ENCODE peak calls at places on chromosomes 3 and 15, in eight cellular contexts. One of them, this sample, is unnamed.

GRCh38 chr3:150006774-150007173 is 36.1 kb upstream of the PFN2 start:
- DNase-seq in Peyer's patch: no peak
- DNase-seq in mesothelial cell of epicardium: no peak
- DNase-seq in RPMI7951: peak; percentile 15
- DNase-seq in AG10803: no peak
- DNase-seq in cardiac muscle cell: no peak
- DNase-seq in stimulated activated CD8-positive, alpha-beta memory T cell treated with anti-CD3 and anti-CD28 coated beads, Interleukin-12 subunit alpha, Interleukin-12 subunit beta, amount 100 ng/mL, for 4 hours: no peak
- DNase-seq in heart right ventricle: no peak
- DNase-seq in this sample: peak; percentile 9

GRCh38 chr15:93217343-93217742 is 128.3 kb upstream of the RGMA start:
- DNase-seq in Peyer's patch: no peak
- DNase-seq in mesothelial cell of epicardium: no peak
- DNase-seq in RPMI7951: peak; percentile 7
- DNase-seq in AG10803: no peak
- DNase-seq in cardiac muscle cell: no peak
- DNase-seq in stimulated activated CD8-positive, alpha-beta memory T cell treated with anti-CD3 and anti-CD28 coated beads, Interleukin-12 subunit alpha, Interleukin-12 subunit beta, amount 100 ng/mL, for 4 hours: no peak
- DNase-seq in heart right ventricle: peak; percentile 35
- DNase-seq in this sample: no peak

GRCh38 chr15:82566690-82567089 is 26.4 kb upstream of the RPS17 start:
- DNase-seq in Peyer's patch: no peak
- DNase-seq in mesothelial cell of epicardium: no peak
- DNase-seq in RPMI7951: no peak
- DNase-seq in AG10803: peak; percentile 21
- DNase-seq in cardiac muscle cell: no peak
- DNase-seq in stimulated activated CD8-positive, alpha-beta memory T cell treated with anti-CD3 and anti-CD28 coated beads, Interleukin-12 subunit alpha, Interleukin-12 subunit beta, amount 100 ng/mL, for 4 hours: no peak
- DNase-seq in heart right ventricle: no peak
- DNase-seq in this sample: no peak

GRCh38 chr15:92848852-92849598 is 51.1 kb upstream of the CHD2 start:
- DNase-seq in Peyer's patch: peak; percentile 36
- DNase-seq in mesothelial cell of epicardium: no peak
- DNase-seq in RPMI7951: peak; percentile 42
- DNase-seq in AG10803: peak; percentile 79
- DNase-seq in cardiac muscle cell: no peak
- DNase-seq in stimulated activated CD8-positive, alpha-beta memory T cell treated with anti-CD3 and anti-CD28 coated beads, Interleukin-12 subunit alpha, Interleukin-12 subunit beta, amount 100 ng/mL, for 4 hours: no peak
- DNase-seq in heart right ventricle: no peak
- DNase-seq in this sample: no peak

GRCh38 chr3:195897081-195897852 is 11.1 kb downstream of the TNK2 start:
- DNase-seq in Peyer's patch: no peak
- DNase-seq in mesothelial cell of epicardium: no peak
- DNase-seq in RPMI7951: peak; percentile 85
- DNase-seq in AG10803: peak; percentile 59
- DNase-seq in cardiac muscle cell: peak; percentile 35
- DNase-seq in stimulated activated CD8-positive, alpha-beta memory T cell treated with anti-CD3 and anti-CD28 coated beads, Interleukin-12 subunit alpha, Interleukin-12 subunit beta, amount 100 ng/mL, for 4 hours: no peak
- DNase-seq in heart right ventricle: no peak
- DNase-seq in this sample: peak; percentile 83

GRCh38 chr3:99439892-99440291 is 198.5 kb upstream of the COL8A1 start:
- DNase-seq in Peyer's patch: no peak
- DNase-seq in mesothelial cell of epicardium: no peak
- DNase-seq in RPMI7951: peak; percentile 16
- DNase-seq in AG10803: peak; percentile 54
- DNase-seq in cardiac muscle cell: no peak
- DNase-seq in stimulated activated CD8-positive, alpha-beta memory T cell treated with anti-CD3 and anti-CD28 coated beads, Interleukin-12 subunit alpha, Interleukin-12 subunit beta, amount 100 ng/mL, for 4 hours: no peak
- DNase-seq in heart right ventricle: no peak
- DNase-seq in this sample: no peak

GRCh38 chr15:56739964-56740640 is 6.8 kb upstream of the ZNF280D start:
- DNase-seq in Peyer's patch: no peak
- DNase-seq in mesothelial cell of epicardium: no peak
- DNase-seq in RPMI7951: peak; percentile 45
- DNase-seq in AG10803: no peak
- DNase-seq in cardiac muscle cell: no peak
- DNase-seq in stimulated activated CD8-positive, alpha-beta memory T cell treated with anti-CD3 and anti-CD28 coated beads, Interleukin-12 subunit alpha, Interleukin-12 subunit beta, amount 100 ng/mL, for 4 hours: no peak
- DNase-seq in heart right ventricle: no peak
- DNase-seq in this sample: peak; percentile 14

GRCh38 chr3:126034481-126035361 is 49.2 kb downstream of the SLC41A3 start:
- DNase-seq in Peyer's patch: no peak
- DNase-seq in mesothelial cell of epicardium: no peak
- DNase-seq in RPMI7951: peak; percentile 62
- DNase-seq in AG10803: no peak
- DNase-seq in cardiac muscle cell: no peak
- DNase-seq in stimulated activated CD8-positive, alpha-beta memory T cell treated with anti-CD3 and anti-CD28 coated beads, Interleukin-12 subunit alpha, Interleukin-12 subunit beta, amount 100 ng/mL, for 4 hours: no peak
- DNase-seq in heart right ventricle: no peak
- DNase-seq in this sample: peak; percentile 2

GRCh38 chr15:71626596-71627088 is 183.7 kb upstream of the NR2E3 start:
- DNase-seq in Peyer's patch: no peak
- DNase-seq in mesothelial cell of epicardium: no peak
- DNase-seq in RPMI7951: no peak
- DNase-seq in AG10803: no peak
- DNase-seq in cardiac muscle cell: no peak
- DNase-seq in stimulated activated CD8-positive, alpha-beta memory T cell treated with anti-CD3 and anti-CD28 coated beads, Interleukin-12 subunit alpha, Interleukin-12 subunit beta, amount 100 ng/mL, for 4 hours: no peak
- DNase-seq in heart right ventricle: no peak
- DNase-seq in this sample: no peak

GRCh38 chr3:11560746-11561145 is 83.0 kb downstream of the VGLL4 start:
- DNase-seq in Peyer's patch: no peak
- DNase-seq in mesothelial cell of epicardium: no peak
- DNase-seq in RPMI7951: peak; percentile 36
- DNase-seq in AG10803: no peak
- DNase-seq in cardiac muscle cell: no peak
- DNase-seq in stimulated activated CD8-positive, alpha-beta memory T cell treated with anti-CD3 and anti-CD28 coated beads, Interleukin-12 subunit alpha, Interleukin-12 subunit beta, amount 100 ng/mL, for 4 hours: no peak
- DNase-seq in heart right ventricle: no peak
- DNase-seq in this sample: no peak

GRCh38 chr3:40070816-40071215 is 238.7 kb upstream of the EIF1B start:
- DNase-seq in Peyer's patch: no peak
- DNase-seq in mesothelial cell of epicardium: no peak
- DNase-seq in RPMI7951: no peak
- DNase-seq in AG10803: no peak
- DNase-seq in cardiac muscle cell: no peak
- DNase-seq in stimulated activated CD8-positive, alpha-beta memory T cell treated with anti-CD3 and anti-CD28 coated beads, Interleukin-12 subunit alpha, Interleukin-12 subunit beta, amount 100 ng/mL, for 4 hours: no peak
- DNase-seq in heart right ventricle: no peak
- DNase-seq in this sample: no peak

GRCh38 chr3:36707623-36708409 is 56.5 kb downstream of the DCLK3 start:
- DNase-seq in Peyer's patch: no peak
- DNase-seq in mesothelial cell of epicardium: no peak
- DNase-seq in RPMI7951: peak; percentile 89
- DNase-seq in AG10803: peak; percentile 63
- DNase-seq in cardiac muscle cell: no peak
- DNase-seq in stimulated activated CD8-positive, alpha-beta memory T cell treated with anti-CD3 and anti-CD28 coated beads, Interleukin-12 subunit alpha, Interleukin-12 subunit beta, amount 100 ng/mL, for 4 hours: no peak
- DNase-seq in heart right ventricle: no peak
- DNase-seq in this sample: peak; percentile 54

GRCh38 chr15:71329509-71330260 is 214.4 kb downstream of the THSD4 start:
- DNase-seq in Peyer's patch: no peak
- DNase-seq in mesothelial cell of epicardium: no peak
- DNase-seq in RPMI7951: peak; percentile 88
- DNase-seq in AG10803: peak; percentile 36
- DNase-seq in cardiac muscle cell: peak; percentile 15
- DNase-seq in stimulated activated CD8-positive, alpha-beta memory T cell treated with anti-CD3 and anti-CD28 coated beads, Interleukin-12 subunit alpha, Interleukin-12 subunit beta, amount 100 ng/mL, for 4 hours: no peak
- DNase-seq in heart right ventricle: peak; percentile 38
- DNase-seq in this sample: peak; percentile 80

GRCh38 chr15:39296955-39297354 is 283.9 kb upstream of the THBS1 start:
- DNase-seq in Peyer's patch: no peak
- DNase-seq in mesothelial cell of epicardium: no peak
- DNase-seq in RPMI7951: no peak
- DNase-seq in AG10803: no peak
- DNase-seq in cardiac muscle cell: no peak
- DNase-seq in stimulated activated CD8-positive, alpha-beta memory T cell treated with anti-CD3 and anti-CD28 coated beads, Interleukin-12 subunit alpha, Interleukin-12 subunit beta, amount 100 ng/mL, for 4 hours: no peak
- DNase-seq in heart right ventricle: no peak
- DNase-seq in this sample: no peak

GRCh38 chr15:60128000-60128376 is 123.9 kb downstream of the FOXB1 start:
- DNase-seq in Peyer's patch: no peak
- DNase-seq in mesothelial cell of epicardium: no peak
- DNase-seq in RPMI7951: peak; percentile 25
- DNase-seq in AG10803: peak; percentile 47
- DNase-seq in cardiac muscle cell: no peak
- DNase-seq in stimulated activated CD8-positive, alpha-beta memory T cell treated with anti-CD3 and anti-CD28 coated beads, Interleukin-12 subunit alpha, Interleukin-12 subunit beta, amount 100 ng/mL, for 4 hours: no peak
- DNase-seq in heart right ventricle: no peak
- DNase-seq in this sample: peak; percentile 10

GRCh38 chr15:47975422-47975821 is 145.4 kb upstream of the SLC24A5 start:
- DNase-seq in Peyer's patch: no peak
- DNase-seq in mesothelial cell of epicardium: no peak
- DNase-seq in RPMI7951: no peak
- DNase-seq in AG10803: no peak
- DNase-seq in cardiac muscle cell: peak; percentile 16
- DNase-seq in stimulated activated CD8-positive, alpha-beta memory T cell treated with anti-CD3 and anti-CD28 coated beads, Interleukin-12 subunit alpha, Interleukin-12 subunit beta, amount 100 ng/mL, for 4 hours: no peak
- DNase-seq in heart right ventricle: no peak
- DNase-seq in this sample: no peak

GRCh38 chr15:57726411-57726810 is 19.9 kb downstream of the POLR2M start:
- DNase-seq in Peyer's patch: no peak
- DNase-seq in mesothelial cell of epicardium: no peak
- DNase-seq in RPMI7951: peak; percentile 29
- DNase-seq in AG10803: peak; percentile 13
- DNase-seq in cardiac muscle cell: no peak
- DNase-seq in stimulated activated CD8-positive, alpha-beta memory T cell treated with anti-CD3 and anti-CD28 coated beads, Interleukin-12 subunit alpha, Interleukin-12 subunit beta, amount 100 ng/mL, for 4 hours: no peak
- DNase-seq in heart right ventricle: no peak
- DNase-seq in this sample: no peak

GRCh38 chr3:161540594-161540993 is 44.0 kb downstream of the OTOL1 start:
- DNase-seq in Peyer's patch: no peak
- DNase-seq in mesothelial cell of epicardium: no peak
- DNase-seq in RPMI7951: no peak
- DNase-seq in AG10803: no peak
- DNase-seq in cardiac muscle cell: no peak
- DNase-seq in stimulated activated CD8-positive, alpha-beta memory T cell treated with anti-CD3 and anti-CD28 coated beads, Interleukin-12 subunit alpha, Interleukin-12 subunit beta, amount 100 ng/mL, for 4 hours: no peak
- DNase-seq in heart right ventricle: no peak
- DNase-seq in this sample: no peak

GRCh38 chr15:35738370-35738769 is 192.4 kb upstream of the DPH6 start:
- DNase-seq in Peyer's patch: no peak
- DNase-seq in mesothelial cell of epicardium: no peak
- DNase-seq in RPMI7951: peak; percentile 85
- DNase-seq in AG10803: peak; percentile 42
- DNase-seq in cardiac muscle cell: no peak
- DNase-seq in stimulated activated CD8-positive, alpha-beta memory T cell treated with anti-CD3 and anti-CD28 coated beads, Interleukin-12 subunit alpha, Interleukin-12 subunit beta, amount 100 ng/mL, for 4 hours: no peak
- DNase-seq in heart right ventricle: no peak
- DNase-seq in this sample: peak; percentile 77

GRCh38 chr15:48940508-48940907 is 23.2 kb downstream of the SHC4 start:
- DNase-seq in Peyer's patch: no peak
- DNase-seq in mesothelial cell of epicardium: no peak
- DNase-seq in RPMI7951: peak; percentile 96
- DNase-seq in AG10803: peak; percentile 91
- DNase-seq in cardiac muscle cell: no peak
- DNase-seq in stimulated activated CD8-positive, alpha-beta memory T cell treated with anti-CD3 and anti-CD28 coated beads, Interleukin-12 subunit alpha, Interleukin-12 subunit beta, amount 100 ng/mL, for 4 hours: no peak
- DNase-seq in heart right ventricle: no peak
- DNase-seq in this sample: peak; percentile 86

GRCh38 chr3:110754207-110754916 is 317.3 kb upstream of the NECTIN3 start:
- DNase-seq in Peyer's patch: no peak
- DNase-seq in mesothelial cell of epicardium: no peak
- DNase-seq in RPMI7951: no peak
- DNase-seq in AG10803: no peak
- DNase-seq in cardiac muscle cell: no peak
- DNase-seq in stimulated activated CD8-positive, alpha-beta memory T cell treated with anti-CD3 and anti-CD28 coated beads, Interleukin-12 subunit alpha, Interleukin-12 subunit beta, amount 100 ng/mL, for 4 hours: no peak
- DNase-seq in heart right ventricle: no peak
- DNase-seq in this sample: no peak

GRCh38 chr3:120688121-120688520 is 6.1 kb upstream of the HGD start:
- DNase-seq in Peyer's patch: no peak
- DNase-seq in mesothelial cell of epicardium: no peak
- DNase-seq in RPMI7951: no peak
- DNase-seq in AG10803: peak; percentile 84
- DNase-seq in cardiac muscle cell: no peak
- DNase-seq in stimulated activated CD8-positive, alpha-beta memory T cell treated with anti-CD3 and anti-CD28 coated beads, Interleukin-12 subunit alpha, Interleukin-12 subunit beta, amount 100 ng/mL, for 4 hours: no peak
- DNase-seq in heart right ventricle: no peak
- DNase-seq in this sample: no peak

GRCh38 chr3:171173732-171174131 is 147.2 kb upstream of the SLC2A2 start:
- DNase-seq in Peyer's patch: no peak
- DNase-seq in mesothelial cell of epicardium: no peak
- DNase-seq in RPMI7951: no peak
- DNase-seq in AG10803: no peak
- DNase-seq in cardiac muscle cell: no peak
- DNase-seq in stimulated activated CD8-positive, alpha-beta memory T cell treated with anti-CD3 and anti-CD28 coated beads, Interleukin-12 subunit alpha, Interleukin-12 subunit beta, amount 100 ng/mL, for 4 hours: no peak
- DNase-seq in heart right ventricle: peak; percentile 32
- DNase-seq in this sample: no peak

GRCh38 chr3:45362768-45363167 is 25.6 kb upstream of the LARS2 start:
- DNase-seq in Peyer's patch: no peak
- DNase-seq in mesothelial cell of epicardium: no peak
- DNase-seq in RPMI7951: no peak
- DNase-seq in AG10803: peak; percentile 40
- DNase-seq in cardiac muscle cell: no peak
- DNase-seq in stimulated activated CD8-positive, alpha-beta memory T cell treated with anti-CD3 and anti-CD28 coated beads, Interleukin-12 subunit alpha, Interleukin-12 subunit beta, amount 100 ng/mL, for 4 hours: no peak
- DNase-seq in heart right ventricle: no peak
- DNase-seq in this sample: peak; percentile 15

GRCh38 chr3:43418601-43419272 is 132.4 kb downstream of the SNRK start:
- DNase-seq in Peyer's patch: no peak
- DNase-seq in mesothelial cell of epicardium: no peak
- DNase-seq in RPMI7951: no peak
- DNase-seq in AG10803: no peak
- DNase-seq in cardiac muscle cell: no peak
- DNase-seq in stimulated activated CD8-positive, alpha-beta memory T cell treated with anti-CD3 and anti-CD28 coated beads, Interleukin-12 subunit alpha, Interleukin-12 subunit beta, amount 100 ng/mL, for 4 hours: no peak
- DNase-seq in heart right ventricle: peak; percentile 62
- DNase-seq in this sample: peak; percentile 86

GRCh38 chr3:98553751-98554150 is 22.0 kb downstream of the GPR15 start:
- DNase-seq in Peyer's patch: no peak
- DNase-seq in mesothelial cell of epicardium: no peak
- DNase-seq in RPMI7951: peak; percentile 23
- DNase-seq in AG10803: no peak
- DNase-seq in cardiac muscle cell: no peak
- DNase-seq in stimulated activated CD8-positive, alpha-beta memory T cell treated with anti-CD3 and anti-CD28 coated beads, Interleukin-12 subunit alpha, Interleukin-12 subunit beta, amount 100 ng/mL, for 4 hours: no peak
- DNase-seq in heart right ventricle: no peak
- DNase-seq in this sample: no peak

GRCh38 chr15:75104804-75105557 is 81.6 kb downstream of the PPCDC start:
- DNase-seq in Peyer's patch: peak; percentile 36
- DNase-seq in mesothelial cell of epicardium: no peak
- DNase-seq in RPMI7951: peak; percentile 99
- DNase-seq in AG10803: peak; percentile 82
- DNase-seq in cardiac muscle cell: no peak
- DNase-seq in stimulated activated CD8-positive, alpha-beta memory T cell treated with anti-CD3 and anti-CD28 coated beads, Interleukin-12 subunit alpha, Interleukin-12 subunit beta, amount 100 ng/mL, for 4 hours: no peak
- DNase-seq in heart right ventricle: peak; percentile 64
- DNase-seq in this sample: peak; percentile 99

GRCh38 chr3:64916937-64917336 is 229.1 kb upstream of the ADAMTS9 start:
- DNase-seq in Peyer's patch: no peak
- DNase-seq in mesothelial cell of epicardium: no peak
- DNase-seq in RPMI7951: no peak
- DNase-seq in AG10803: no peak
- DNase-seq in cardiac muscle cell: no peak
- DNase-seq in stimulated activated CD8-positive, alpha-beta memory T cell treated with anti-CD3 and anti-CD28 coated beads, Interleukin-12 subunit alpha, Interleukin-12 subunit beta, amount 100 ng/mL, for 4 hours: no peak
- DNase-seq in heart right ventricle: no peak
- DNase-seq in this sample: no peak

GRCh38 chr3:158105710-158106438 is at the start of gene SHOX2:
- DNase-seq in Peyer's patch: peak; percentile 13
- DNase-seq in mesothelial cell of epicardium: peak; percentile 39
- DNase-seq in RPMI7951: peak; percentile 76
- DNase-seq in AG10803: peak; percentile 80
- DNase-seq in cardiac muscle cell: no peak
- DNase-seq in stimulated activated CD8-positive, alpha-beta memory T cell treated with anti-CD3 and anti-CD28 coated beads, Interleukin-12 subunit alpha, Interleukin-12 subunit beta, amount 100 ng/mL, for 4 hours: no peak
- DNase-seq in heart right ventricle: peak; percentile 19
- DNase-seq in this sample: no peak

GRCh38 chr3:143237036-143237688 is 117.6 kb downstream of the CHST2 start:
- DNase-seq in Peyer's patch: no peak
- DNase-seq in mesothelial cell of epicardium: no peak
- DNase-seq in RPMI7951: peak; percentile 58
- DNase-seq in AG10803: peak; percentile 20
- DNase-seq in cardiac muscle cell: no peak
- DNase-seq in stimulated activated CD8-positive, alpha-beta memory T cell treated with anti-CD3 and anti-CD28 coated beads, Interleukin-12 subunit alpha, Interleukin-12 subunit beta, amount 100 ng/mL, for 4 hours: no peak
- DNase-seq in heart right ventricle: no peak
- DNase-seq in this sample: no peak

GRCh38 chr15:61295239-61295638 is 66.1 kb upstream of the RORA start:
- DNase-seq in Peyer's patch: no peak
- DNase-seq in mesothelial cell of epicardium: no peak
- DNase-seq in RPMI7951: no peak
- DNase-seq in AG10803: no peak
- DNase-seq in cardiac muscle cell: no peak
- DNase-seq in stimulated activated CD8-positive, alpha-beta memory T cell treated with anti-CD3 and anti-CD28 coated beads, Interleukin-12 subunit alpha, Interleukin-12 subunit beta, amount 100 ng/mL, for 4 hours: no peak
- DNase-seq in heart right ventricle: no peak
- DNase-seq in this sample: no peak

GRCh38 chr3:58072046-58072445 is 63.8 kb downstream of the FLNB start:
- DNase-seq in Peyer's patch: no peak
- DNase-seq in mesothelial cell of epicardium: no peak
- DNase-seq in RPMI7951: peak; percentile 95
- DNase-seq in AG10803: peak; percentile 53
- DNase-seq in cardiac muscle cell: no peak
- DNase-seq in stimulated activated CD8-positive, alpha-beta memory T cell treated with anti-CD3 and anti-CD28 coated beads, Interleukin-12 subunit alpha, Interleukin-12 subunit beta, amount 100 ng/mL, for 4 hours: no peak
- DNase-seq in heart right ventricle: no peak
- DNase-seq in this sample: no peak

GRCh38 chr3:140117111-140117526 is 182.1 kb downstream of the CLSTN2 start:
- DNase-seq in Peyer's patch: no peak
- DNase-seq in mesothelial cell of epicardium: no peak
- DNase-seq in RPMI7951: peak; percentile 40
- DNase-seq in AG10803: no peak
- DNase-seq in cardiac muscle cell: no peak
- DNase-seq in stimulated activated CD8-positive, alpha-beta memory T cell treated with anti-CD3 and anti-CD28 coated beads, Interleukin-12 subunit alpha, Interleukin-12 subunit beta, amount 100 ng/mL, for 4 hours: no peak
- DNase-seq in heart right ventricle: no peak
- DNase-seq in this sample: no peak

GRCh38 chr15:62344806-62345539 is 179.9 kb upstream of the C2CD4B start:
- DNase-seq in Peyer's patch: peak; percentile 32
- DNase-seq in mesothelial cell of epicardium: peak; percentile 34
- DNase-seq in RPMI7951: peak; percentile 43
- DNase-seq in AG10803: peak; percentile 64
- DNase-seq in cardiac muscle cell: peak; percentile 83
- DNase-seq in stimulated activated CD8-positive, alpha-beta memory T cell treated with anti-CD3 and anti-CD28 coated beads, Interleukin-12 subunit alpha, Interleukin-12 subunit beta, amount 100 ng/mL, for 4 hours: no peak
- DNase-seq in heart right ventricle: peak; percentile 54
- DNase-seq in this sample: peak; percentile 85

This sample was measured in PC-3.